ENCODE peak calls at places on chromosomes 11 and 22, in seven cellular contexts. I, R, D, Q, U, C and H are unnamed samples.
A peak's percentile ranks its signal among the peaks of the same experiment; 100 is the strongest.

GRCh38 chr11:117932426-117932825 is 3.2 kb upstream of the TMPRSS13 start:
- DNase-seq in I (no peak), R (no peak), D (no peak), Q (no peak), U (no peak), C (no peak), H (no peak)

GRCh38 chr11:102846292-102846691 is 2.9 kb upstream of the MMP3 start:
- DNase-seq in I (no peak), R (no peak), D (no peak), Q (no peak), U (peak; percentile 27), C (no peak), H (no peak)

GRCh38 chr11:73962097-73962705 is 11.4 kb downstream of the DNAJB13 start:
- DNase-seq in I (no peak), R (no peak), D (no peak), Q (no peak), U (no peak), C (no peak), H (no peak)

GRCh38 chr11:129141748-129142475 is 50.2 kb downstream of the ARHGAP32 start:
- DNase-seq in I (no peak), R (no peak), D (no peak), Q (peak; percentile 30), U (no peak), C (no peak), H (no peak)

GRCh38 chr11:19547044-19547443 is 165.6 kb upstream of the NAV2 start:
- DNase-seq in I (no peak), R (no peak), D (no peak), Q (no peak), U (no peak), C (no peak), H (no peak)

GRCh38 chr11:19196458-19196857 is 5.3 kb downstream of the CSRP3 start:
- DNase-seq in I (no peak), R (no peak), D (no peak), Q (no peak), U (no peak), C (no peak), H (no peak)

GRCh38 chr11:34250732-34251639 is 106.8 kb downstream of the ABTB2 start:
- DNase-seq in I (no peak), R (peak; percentile 53), D (no peak), Q (peak; percentile 23), U (peak; percentile 8), C (peak; percentile 66), H (no peak)

GRCh38 chr11:128473631-128474030 is 113.7 kb downstream of the ETS1 start:
- DNase-seq in I (no peak), R (no peak), D (no peak), Q (no peak), U (no peak), C (peak; percentile 41), H (no peak)

GRCh38 chr11:75182652-75183051 is 31.7 kb downstream of the SLCO2B1 start:
- DNase-seq in I (no peak), R (no peak), D (no peak), Q (no peak), U (no peak), C (no peak), H (no peak)

GRCh38 chr11:4647795-4648194 is 4.0 kb downstream of the OR51E1 start:
- DNase-seq in I (no peak), R (no peak), D (no peak), Q (no peak), U (no peak), C (no peak), H (no peak)

GRCh38 chr22:36467042-36467810 is 14.2 kb downstream of the TXN2 start:
- DNase-seq in I (no peak), R (no peak), D (no peak), Q (peak; percentile 81), U (peak; percentile 79), C (no peak), H (no peak)

GRCh38 chr11:89347071-89347470 is 144.1 kb downstream of the NOX4 start:
- DNase-seq in I (no peak), R (no peak), D (no peak), Q (no peak), U (no peak), C (no peak), H (no peak)

GRCh38 chr11:48093795-48094642 is 113.7 kb downstream of the PTPRJ start:
- DNase-seq in I (no peak), R (no peak), D (peak; percentile 83), Q (peak; percentile 17), U (no peak), C (no peak), H (peak; percentile 50)

GRCh38 chr11:72828081-72828567 is 13.9 kb downstream of the ATG16L2 start:
- DNase-seq in I (no peak), R (no peak), D (no peak), Q (peak; percentile 42), U (no peak), C (no peak), H (no peak)

GRCh38 chr11:66263785-66264184 is 4.7 kb upstream of the RAB1B start:
- DNase-seq in I (no peak), R (no peak), D (no peak), Q (no peak), U (no peak), C (no peak), H (no peak)

GRCh38 chr22:26713823-26714449 is 56.5 kb downstream of the MIAT start:
- DNase-seq in I (no peak), R (no peak), D (no peak), Q (peak; percentile 82), U (peak; percentile 75), C (no peak), H (no peak)

GRCh38 chr22:48884786-48885185 is 942.9 kb downstream of the BRD1 start:
- DNase-seq in I (no peak), R (no peak), D (no peak), Q (no peak), U (no peak), C (no peak), H (no peak)

GRCh38 chr11:44241851-44242250 is 68.1 kb downstream of the ALX4 start:
- DNase-seq in I (no peak), R (peak; percentile 42), D (no peak), Q (no peak), U (no peak), C (no peak), H (no peak)

GRCh38 chr11:93468286-93468685 is 74.9 kb downstream of the SMCO4 start:
- DNase-seq in I (no peak), R (no peak), D (no peak), Q (no peak), U (no peak), C (no peak), H (no peak)

GRCh38 chr22:40019100-40019499 is 24.3 kb downstream of the FAM83F start:
- DNase-seq in I (no peak), R (no peak), D (no peak), Q (no peak), U (no peak), C (no peak), H (no peak)

GRCh38 chr11:116842909-116843308 is 5.5 kb upstream of the APOA1 start:
- DNase-seq in I (no peak), R (no peak), D (no peak), Q (no peak), U (no peak), C (no peak), H (no peak)

GRCh38 chr11:117442049-117442868 is 114.6 kb downstream of the CEP164 start:
- DNase-seq in I (no peak), R (no peak), D (no peak), Q (no peak), U (no peak), C (no peak), H (no peak)

GRCh38 chr11:10666976-10667892 is 26.3 kb downstream of the IRAG1 start:
- DNase-seq in I (no peak), R (no peak), D (no peak), Q (peak; percentile 76), U (peak; percentile 56), C (no peak), H (no peak)

GRCh38 chr22:19142394-19142793 is 2.1 kb downstream of the ESS2 start:
- DNase-seq in I (no peak), R (no peak), D (no peak), Q (no peak), U (no peak), C (no peak), H (no peak)

GRCh38 chr11:88435405-88435804 is 97.9 kb upstream of the CTSC start:
- DNase-seq in I (no peak), R (no peak), D (no peak), Q (no peak), U (no peak), C (no peak), H (no peak)

GRCh38 chr11:124276081-124276480 is 19.9 kb downstream of the OR8G5 start:
- DNase-seq in I (no peak), R (no peak), D (no peak), Q (peak; percentile 1), U (no peak), C (no peak), H (no peak)